ENCODE peak calls at places on chromosomes 4 and X, in five cellular contexts. M, V, R, O and L are unnamed samples.

GRCh38 chr4:74062954-74063353 is 24.5 kb upstream of the CXCL3 start:
- DNase-seq in M (no peak), V (no peak), R (no peak), O (no peak), L (no peak)

GRCh38 chr4:184253072-184253420 is 35.4 kb upstream of the ENPP6 start:
- DNase-seq in M (peak), V (no peak), R (no peak), O (no peak), L (no peak)

GRCh38 chr4:137641554-137641953 is 109.3 kb upstream of the PCDH18 start:
- DNase-seq in M (no peak), V (peak), R (no peak), O (no peak), L (no peak)

GRCh38 chrX:26192204-26192603 is at the start of gene MAGEB6:
- DNase-seq in M (no peak), V (no peak), R (no peak), O (no peak), L (no peak)

GRCh38 chr4:8766610-8767009 is 105.0 kb downstream of the HMX1 start:
- DNase-seq in M (peak), V (no peak), R (no peak), O (no peak), L (peak)

GRCh38 chr4:25953740-25954139 is 39.7 kb downstream of the SMIM20 start:
- DNase-seq in M (no peak), V (peak), R (no peak), O (no peak), L (no peak)

GRCh38 chr4:41009411-41009810 is 204.9 kb downstream of the APBB2 start:
- DNase-seq in M (no peak), V (peak), R (no peak), O (no peak), L (no peak)

GRCh38 chr4:83850435-83850834 is 314.5 kb downstream of the GPAT3 start:
- DNase-seq in M (no peak), V (peak), R (no peak), O (no peak), L (no peak)

GRCh38 chr4:55214172-55214571 is 88.8 kb upstream of the KDR start:
- DNase-seq in M (no peak), V (no peak), R (no peak), O (no peak), L (no peak)

GRCh38 chrX:48666649-48667048 is 16.9 kb upstream of the WAS start:
- DNase-seq in M (no peak), V (no peak), R (no peak), O (no peak), L (no peak)

GRCh38 chr4:930827-931193 is 1.3 kb downstream of the GAK start:
- DNase-seq in M (no peak), V (no peak), R (no peak), O (no peak), L (no peak)

GRCh38 chr4:148704291-148704690 is 262.1 kb upstream of the NR3C2 start:
- DNase-seq in M (no peak), V (no peak), R (no peak), O (no peak), L (no peak)

GRCh38 chrX:119790977-119791436 is 423 bp downstream of the RPL39 start:
- DNase-seq in M (no peak), V (peak), R (peak), O (peak), L (no peak)

GRCh38 chr4:8547108-8547911 is 32.9 kb upstream of the GPR78 start:
- DNase-seq in M (no peak), V (peak), R (no peak), O (no peak), L (no peak)

GRCh38 chr4:105780176-105780575 is 71.6 kb downstream of the GSTCD start:
- DNase-seq in M (no peak), V (no peak), R (no peak), O (no peak), L (no peak)

GRCh38 chr4:144820115-144820514 is 174.2 kb downstream of the HHIP start:
- DNase-seq in M (no peak), V (peak), R (no peak), O (no peak), L (no peak)

GRCh38 chrX:39757971-39758370 is 339.8 kb downstream of the BCOR start:
- DNase-seq in M (no peak), V (peak), R (no peak), O (no peak), L (no peak)
- TF ChIP-seq CTCF in M (no peak), V (no peak), R (no peak), O (no peak), L (no peak)

GRCh38 chr4:123659759-123660158 is 263.2 kb downstream of the SPRY1 start:
- DNase-seq in M (no peak), V (peak), R (no peak), O (no peak), L (no peak)
- TF ChIP-seq CTCF in M (peak), V (peak), R (no peak), O (peak), L (no peak)

GRCh38 chr4:97720869-97721432 is 422.3 kb downstream of the STPG2 start:
- DNase-seq in M (no peak), V (peak), R (no peak), O (no peak), L (no peak)
- TF ChIP-seq CTCF in M (no peak), V (peak), R (peak), O (peak), L (peak)

GRCh38 chr4:22363071-22363470 is 152.8 kb downstream of the ADGRA3 start:
- DNase-seq in M (no peak), V (no peak), R (no peak), O (no peak), L (no peak)

DNA sequence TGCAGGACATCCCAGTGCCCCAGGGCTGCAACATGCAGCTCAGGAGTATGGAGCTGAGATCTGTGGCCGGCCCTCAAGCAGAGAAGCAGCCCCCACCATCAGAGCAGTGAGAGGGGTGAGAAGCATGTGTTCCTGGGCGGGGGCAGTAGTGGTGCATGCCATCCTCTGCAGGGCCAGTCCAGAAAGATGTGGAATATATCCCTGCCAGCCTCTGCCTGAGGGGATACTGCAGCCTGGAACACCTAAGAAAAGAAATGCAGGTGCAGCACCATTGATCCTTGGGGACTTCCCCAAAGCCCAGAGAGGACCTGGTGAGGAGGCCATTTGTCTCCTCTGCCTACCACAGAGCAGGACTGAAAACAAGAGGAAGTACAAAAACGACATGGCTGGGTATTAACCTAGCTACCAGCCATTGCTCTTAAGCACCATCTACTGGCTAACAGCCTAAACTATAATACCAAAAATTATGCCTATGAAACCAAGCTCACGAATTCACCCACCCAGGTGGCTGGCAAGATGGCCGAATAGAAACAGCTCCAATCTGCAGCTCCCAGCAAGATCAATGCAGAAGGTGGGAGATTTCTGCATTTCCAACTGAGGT is 158.8 kb downstream of the ADGRA3 start:
- DNase-seq in M (no peak), V (peak), R (no peak), O (no peak), L (no peak)
- TF ChIP-seq CTCF in M (no peak), V (peak), R (peak), O (peak), L (no peak)

GRCh38 chr4:139559095-139559490 is 3.1 kb upstream of the SETD7 start:
- DNase-seq in M (no peak), V (no peak), R (no peak), O (no peak), L (no peak)

GRCh38 chr4:139556071-139556734 is at the start of gene SETD7:
- DNase-seq in M (peak), V (peak), R (peak), O (no peak), L (peak)

GRCh38 chr4:139556735-139557505 is 901 bp upstream of the SETD7 start:
- DNase-seq in M (peak), V (no peak), R (peak), O (peak), L (peak)

GRCh38 chr4:139558235-139559094 is 2.4 kb upstream of the SETD7 start:
- DNase-seq in M (no peak), V (no peak), R (no peak), O (no peak), L (no peak)

GRCh38 chr4:139557506-139558110 is 1.6 kb upstream of the SETD7 start:
- DNase-seq in M (no peak), V (no peak), R (no peak), O (no peak), L (no peak)
- TF ChIP-seq CTCF in M (no peak), V (no peak), R (no peak), O (no peak), L (no peak)

DNA sequence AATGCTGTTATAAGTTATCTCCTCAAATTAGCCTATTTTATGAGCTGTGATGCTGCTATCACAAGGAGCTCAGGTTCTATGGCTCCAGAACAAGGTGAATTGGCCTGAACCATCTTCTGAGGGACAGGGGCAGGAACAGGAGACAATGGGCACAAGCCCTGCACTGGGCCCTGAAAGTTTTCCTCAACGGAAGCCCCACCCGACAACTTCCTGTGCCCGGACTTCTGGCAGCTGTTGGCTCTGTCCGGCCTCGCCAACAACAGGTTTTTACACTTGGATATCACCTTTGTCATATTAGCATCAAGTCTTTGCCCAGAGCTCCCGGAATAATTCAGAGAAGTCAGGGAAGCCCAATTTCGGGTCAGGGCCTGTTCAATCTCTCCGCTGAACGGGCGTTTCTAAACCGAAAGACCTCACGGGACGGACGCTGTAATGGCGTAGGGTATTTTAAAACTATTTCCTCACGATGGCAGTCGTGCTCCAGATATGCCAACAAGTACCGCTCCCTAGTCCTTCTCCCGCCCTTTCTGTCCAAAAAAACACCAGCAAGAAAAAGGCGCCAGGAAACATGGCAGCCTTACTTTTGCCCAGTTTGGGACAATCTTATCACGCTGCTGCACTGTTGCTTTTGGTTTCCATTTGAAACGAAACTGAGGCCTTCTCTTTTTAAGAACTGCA is 201.0 kb upstream of the STK26 start:
- DNase-seq in M (no peak), V (no peak), R (no peak), O (no peak), L (no peak)
- TF ChIP-seq CTCF in M (peak), V (no peak), R (no peak), O (no peak), L (no peak)

GRCh38 chr4:12595489-12595888 is 888.7 kb downstream of the RAB28 start:
- DNase-seq in M (no peak), V (no peak), R (no peak), O (no peak), L (no peak)

DNA sequence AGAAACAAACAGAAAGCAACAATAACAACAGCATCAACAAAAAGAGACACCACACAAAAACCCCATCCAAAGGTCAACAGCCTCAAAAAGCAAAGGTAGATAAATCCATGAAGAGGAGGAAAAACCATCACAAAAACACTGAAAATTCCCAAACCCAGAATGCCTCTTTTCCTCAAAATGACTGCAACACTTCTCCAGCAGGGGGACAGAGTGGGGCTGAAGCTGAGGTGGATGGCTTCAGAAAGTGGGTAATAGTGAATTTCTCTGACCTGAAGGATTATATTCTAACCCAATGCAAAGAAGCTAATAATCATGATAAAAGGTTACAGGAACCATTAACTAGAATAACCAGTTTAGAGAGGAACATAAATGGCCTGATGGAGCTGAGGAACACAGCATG is 888.2 kb downstream of the RAB28 start:
- DNase-seq in M (no peak), V (no peak), R (no peak), O (no peak), L (no peak)
- TF ChIP-seq CTCF in M (no peak), V (peak), R (no peak), O (peak), L (peak)